ENCODE peak calls at places on chromosomes 4 and X, in five cellular contexts. M is hepatocyte, P is IMR-90, Z is GM12865, F is body of pancreas. I is an unnamed sample.

GRCh38 chrX:150767045-150767395 is 73.8 kb downstream of the MTMR1 start:
- DNase-seq in P (no peak), M (no peak), F (no peak), Z (no peak), I (no peak)

GRCh38 chrX:102651968-102652744 is 873 bp downstream of the GPRASP1 start:
- DNase-seq in F (peak; percentile 33), Z (no peak), M (peak; percentile 60), P (peak; percentile 29), I (no peak)

GRCh38 chr4:161525121-161525520 is 638.7 kb downstream of the FSTL5 start:
- DNase-seq in P (no peak), F (no peak), Z (no peak), M (no peak), I (no peak)

GRCh38 chr4:6625256-6625655 is 15.2 kb upstream of the MRFAP1 start:
- DNase-seq in M (no peak), F (no peak), Z (no peak), P (no peak), I (no peak)

GRCh38 chr4:10629394-10629793 is 55.2 kb downstream of the CLNK start:
- DNase-seq in M (no peak), P (no peak), Z (peak; percentile 50), F (no peak), I (no peak)

GRCh38 chr4:101169044-101170014 is 178.0 kb downstream of the PPP3CA start:
- DNase-seq in Z (peak; percentile 83), F (peak; percentile 76), M (peak; percentile 82), P (peak; percentile 65), I (peak; percentile 58)

GRCh38 chrX:141619336-141619735 is 29.8 kb downstream of the SPANXA2 start:
- DNase-seq in P (peak; percentile 42), M (no peak), F (no peak), Z (no peak), I (no peak)

GRCh38 chr4:170667814-170668213 is 578.1 kb upstream of the AADAT start:
- DNase-seq in F (no peak), Z (no peak), P (no peak), M (no peak), I (no peak)

GRCh38 chr4:147479817-147480216 is 1.1 kb upstream of the EDNRA start:
- DNase-seq in Z (peak; percentile 53), F (peak; percentile 9), M (no peak), P (peak; percentile 47), I (no peak)

GRCh38 chr4:154368060-154368459 is 123.5 kb downstream of the DCHS2 start:
- DNase-seq in M (no peak), Z (peak; percentile 16), P (no peak), F (no peak), I (no peak)

GRCh38 chrX:95058815-95059214 is 1384.8 kb downstream of the FAM133A start:
- DNase-seq in Z (no peak), P (peak; percentile 58), M (no peak), F (no peak), I (no peak)

GRCh38 chrX:1491851-1492349 is 39.2 kb upstream of the ASMTL start:
- DNase-seq in M (no peak), P (no peak), Z (peak; percentile 93), F (no peak), I (peak; percentile 50)

GRCh38 chrX:131812847-131813825 is 210.0 kb upstream of the STK26 start:
- DNase-seq in Z (peak; percentile 62), M (no peak), P (peak; percentile 79), F (peak; percentile 80), I (no peak)

GRCh38 chr4:184587746-184588145 is 61.5 kb downstream of the CASP3 start:
- DNase-seq in Z (no peak), M (no peak), P (no peak), F (no peak), I (no peak)

GRCh38 chrX:17595456-17596035 is 141.7 kb upstream of the SCML1 start:
- DNase-seq in Z (peak; percentile 10), P (peak; percentile 62), F (no peak), M (no peak), I (peak; percentile 35)

GRCh38 chrX:40174594-40175415 is 77.0 kb upstream of the BCOR start:
- DNase-seq in Z (peak; percentile 76), F (peak; percentile 63), M (peak; percentile 82), P (no peak), I (no peak)

GRCh38 chr4:91734682-91735081 is 569.1 kb upstream of the GRID2 start:
- DNase-seq in M (no peak), F (no peak), P (no peak), Z (no peak), I (no peak)

GRCh38 chr4:177119693-177120092 is 190.0 kb upstream of the NEIL3 start:
- DNase-seq in Z (no peak), P (no peak), F (no peak), M (no peak), I (no peak)

GRCh38 chrX:129754266-129755024 is 15.7 kb downstream of the XPNPEP2 start:
- DNase-seq in M (no peak), P (no peak), F (no peak), Z (no peak), I (no peak)

GRCh38 chr4:137390141-137390540 is 142.2 kb downstream of the PCDH18 start:
- DNase-seq in P (peak; percentile 57), Z (no peak), M (no peak), F (no peak), I (no peak)

GRCh38 chrX:45859407-45859806 is 658.7 kb upstream of the DIPK2B start:
- DNase-seq in Z (no peak), F (no peak), P (no peak), M (no peak), I (no peak)

GRCh38 chrX:68431836-68432235 is 1.5 kb downstream of the OPHN1 start:
- DNase-seq in P (peak; percentile 66), F (no peak), M (no peak), Z (no peak), I (no peak)

GRCh38 chrX:11968470-11968869 is 169.8 kb upstream of the FRMPD4 start:
- DNase-seq in P (peak; percentile 21), F (no peak), Z (no peak), M (peak; percentile 20), I (peak; percentile 66)

GRCh38 chr4:187387709-187388108 is 607.9 kb upstream of the ZFP42 start:
- DNase-seq in F (no peak), M (peak; percentile 46), P (peak; percentile 47), Z (no peak), I (no peak)

GRCh38 chr4:24470681-24471622 is 113.4 kb downstream of the DHX15 start:
- DNase-seq in P (peak; percentile 43), F (peak; percentile 20), M (peak; percentile 66), Z (peak; percentile 21), I (peak; percentile 26)

GRCh38 chr4:134867027-134867426 is 665.4 kb upstream of the PABPC4L start:
- DNase-seq in M (no peak), F (no peak), Z (no peak), P (no peak), I (no peak)

GRCh38 chr4:134862116-134862515 is 660.5 kb upstream of the PABPC4L start:
- DNase-seq in M (no peak), P (peak; percentile 1), F (no peak), Z (no peak), I (no peak)

DNA sequence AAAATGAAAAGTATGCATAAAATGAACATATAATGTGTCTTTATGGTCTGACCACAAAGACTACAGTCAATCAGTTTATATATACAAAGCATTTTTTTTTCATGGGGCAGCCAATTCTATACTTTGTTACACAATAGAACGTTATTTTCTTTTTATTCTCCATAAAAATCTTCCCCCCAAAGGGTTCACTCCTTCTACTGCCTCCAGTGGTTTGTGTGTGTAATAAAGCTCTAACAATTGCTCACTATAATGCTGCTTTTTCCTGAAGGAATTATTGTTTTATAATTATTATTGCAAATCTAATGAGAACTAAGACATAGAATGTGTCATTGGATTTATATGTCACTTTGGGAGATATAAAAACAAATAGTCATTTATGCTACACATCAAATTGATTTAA is 664.1 kb upstream of the PABPC4L start:
- DNase-seq in M (no peak), F (no peak), Z (no peak), P (no peak), I (no peak)
- TF ChIP-seq CTCF in M (peak; percentile 11), F (no peak), Z (no peak), P (no peak), I (no peak)

DNA sequence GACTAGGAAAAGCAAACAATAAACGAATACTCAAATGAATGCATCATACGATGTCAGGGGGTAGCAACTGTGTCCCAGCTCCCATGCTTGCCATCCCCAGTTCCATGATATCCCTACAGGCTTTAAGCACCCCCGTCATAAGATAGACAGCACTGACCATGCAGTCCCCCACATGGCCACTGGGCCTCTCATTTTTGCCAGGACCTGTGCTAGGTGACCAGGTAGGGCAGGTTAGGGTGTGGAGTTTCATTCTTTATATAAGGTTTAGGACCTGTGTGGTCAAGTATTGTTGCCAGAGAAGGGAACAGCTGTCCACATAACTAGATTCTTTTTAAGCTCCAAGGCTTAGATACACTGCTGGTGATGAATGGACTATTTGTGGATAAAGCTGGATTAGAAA is 9.7 kb downstream of the PPEF2 start:
- DNase-seq in P (no peak), F (no peak), M (no peak), Z (peak; percentile 5), I (peak; percentile 27)
- TF ChIP-seq CTCF in P (no peak), F (no peak), M (no peak), Z (peak; percentile 22), I (no peak)

DNA sequence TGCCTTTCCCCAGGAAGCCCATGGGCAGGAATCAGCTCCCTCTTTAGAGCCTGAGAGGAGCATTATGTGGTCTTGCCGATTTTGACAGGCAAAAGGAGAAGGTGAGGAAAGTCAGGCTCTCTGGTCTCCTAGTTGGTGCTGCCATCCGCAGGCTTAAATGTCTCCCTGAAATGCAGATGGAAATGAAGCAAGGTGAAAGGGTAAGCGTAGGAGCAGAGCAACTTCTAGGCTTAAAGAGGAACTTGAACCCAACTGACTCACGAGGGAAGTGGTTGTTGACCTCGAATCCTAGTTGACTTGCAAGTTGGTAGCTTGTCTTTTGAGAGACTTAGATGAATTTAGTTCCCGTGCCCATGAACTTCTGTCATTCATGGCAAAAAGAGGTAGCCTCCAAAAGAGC is 205.9 kb downstream of the PTTG2 start:
- DNase-seq in Z (no peak), M (no peak), F (no peak), P (no peak), I (no peak)
- TF ChIP-seq CTCF in Z (no peak), M (no peak), F (peak; percentile 20), P (no peak), I (no peak)

GRCh38 chr4:2241410-2242353 is at the start of the genes HAUS3 and POLN:
- DNase-seq in F (peak; percentile 98), Z (peak; percentile 99), P (peak; percentile 96), M (peak; percentile 99), I (peak; percentile 95)
- TF ChIP-seq CTCF in F (no peak), Z (no peak), P (no peak), M (no peak), I (no peak)

GRCh38 chr4:40325406-40326019 is 9.6 kb upstream of the CHRNA9 start:
- DNase-seq in P (peak; percentile 72), M (peak; percentile 87), Z (peak; percentile 85), F (peak; percentile 71), I (peak; percentile 41)
- TF ChIP-seq CTCF in P (peak; percentile 76), M (peak; percentile 89), Z (peak; percentile 84), F (peak; percentile 86), I (no peak)

GRCh38 chr4:43048570-43048969 is 156.1 kb downstream of the GRXCR1 start:
- DNase-seq in P (no peak), M (no peak), F (no peak), Z (no peak), I (no peak)
- TF ChIP-seq CTCF in P (peak; percentile 12), M (no peak), F (no peak), Z (no peak), I (no peak)

I was measured in Calu3.